ENCODE peak calls at places on chromosomes 13 and 19, in nine cellular contexts. F is CD8-positive, alpha-beta T cell; J is ELR; K is kidney tubule cell; T is NCI-H82; U is activated CD8-positive, alpha-beta T cell treated with anti-CD3 and anti-CD28 coated beads for 36 hours; A is NCI-H1048; Q is erythroblast; N is activated CD4-positive, alpha-beta T cell treated with anti-CD3 and anti-CD28 coated beads, Interleukin-2, amount 50 U/mL, for 24 hours. B is an unnamed sample.

GRCh38 chr19:3480383-3481091 is at the start of gene SMIM24:
- DNase-seq in K (peak), A (no peak), F (no peak), N (no peak), T (no peak), Q (no peak), U (no peak), J (no peak), B (no peak)

GRCh38 chr13:88701551-88701950 is 1030.4 kb downstream of the SLITRK5 start:
- DNase-seq in Q (no peak), N (no peak), J (no peak), T (no peak), K (no peak), F (no peak), A (no peak), U (no peak), B (no peak)

GRCh38 chr13:20497376-20497775 is 28.3 kb downstream of the CRYL1 start:
- DNase-seq in F (no peak), N (no peak), Q (peak), A (no peak), J (no peak), U (no peak), T (no peak), K (no peak), B (no peak)

GRCh38 chr19:576768-577438 is 4.5 kb downstream of the BSG start:
- DNase-seq in T (no peak), F (no peak), N (no peak), U (no peak), K (no peak), Q (no peak), A (no peak), J (no peak), B (no peak)

GRCh38 chr13:109968876-109969577 is 182.6 kb upstream of the IRS2 start:
- DNase-seq in F (no peak), T (no peak), J (no peak), U (no peak), A (no peak), Q (no peak), N (no peak), K (no peak), B (no peak)

GRCh38 chr19:13764101-13764807 is at the start of gene MRI1:
- DNase-seq in N (peak), K (peak), A (peak), Q (peak), F (peak), T (peak), U (peak), J (peak), B (peak)

GRCh38 chr13:30615851-30616311 is 1.8 kb upstream of the USPL1 start:
- DNase-seq in Q (peak), F (no peak), U (no peak), J (peak), K (peak), A (no peak), T (peak), N (peak), B (no peak)

GRCh38 chr13:26529441-26529840 is 28.0 kb upstream of the WASF3 start:
- DNase-seq in N (no peak), Q (peak), A (peak), K (peak), J (peak), T (peak), F (no peak), U (peak), B (peak)

GRCh38 chr19:27752530-27753184 is 1460.3 kb downstream of the UQCRFS1 start:
- DNase-seq in N (no peak), T (no peak), F (no peak), K (peak), Q (no peak), A (no peak), U (no peak), J (no peak), B (no peak)

GRCh38 chr19:17779281-17779930 is 15.5 kb upstream of the B3GNT3 start:
- DNase-seq in A (no peak), N (no peak), U (no peak), K (peak), J (peak), Q (no peak), F (no peak), T (peak), B (peak)

GRCh38 chr13:91154553-91154952 is 192.9 kb upstream of the MIR17HG start:
- DNase-seq in A (no peak), Q (no peak), U (no peak), T (peak), N (no peak), J (peak), K (peak), F (no peak), B (no peak)

GRCh38 chr19:4910594-4911273 is 1.4 kb downstream of the UHRF1 start:
- DNase-seq in A (no peak), K (peak), J (peak), F (no peak), N (no peak), T (peak), U (peak), Q (no peak), B (no peak)

GRCh38 chr13:45335397-45336024 is 5.5 kb downstream of the TPT1 start:
- DNase-seq in A (no peak), F (no peak), N (no peak), U (no peak), T (no peak), J (no peak), K (no peak), Q (no peak), B (no peak)

GRCh38 chr19:12983091-12983490 is 12.2 kb upstream of the NFIX start:
- DNase-seq in T (no peak), K (no peak), N (no peak), U (no peak), J (no peak), Q (no peak), F (no peak), A (no peak), B (no peak)

GRCh38 chr19:28318469-28319179 is 894.3 kb downstream of the UQCRFS1 start:
- DNase-seq in T (no peak), A (no peak), N (no peak), K (no peak), J (no peak), U (no peak), F (no peak), Q (no peak), B (no peak)

GRCh38 chr13:66405908-66406802 is 824.0 kb downstream of the PCDH9 start:
- DNase-seq in J (peak), A (no peak), F (no peak), K (no peak), T (peak), N (no peak), U (no peak), Q (no peak), B (no peak)

GRCh38 chr13:31944262-31945160 is 87.1 kb upstream of the FRY start:
- DNase-seq in T (no peak), Q (no peak), K (no peak), F (no peak), J (no peak), A (no peak), U (no peak), N (no peak), B (no peak)

GRCh38 chr13:28489536-28489935 is 5.4 kb downstream of the FLT1 start:
- DNase-seq in Q (no peak), J (peak), U (no peak), K (no peak), A (no peak), N (no peak), F (no peak), T (peak), B (no peak)

GRCh38 chr13:70189981-70190380 is 81.7 kb upstream of the KLHL1 start:
- DNase-seq in T (peak), A (no peak), F (no peak), J (no peak), N (no peak), K (no peak), Q (no peak), U (no peak), B (no peak)

GRCh38 chr19:18415177-18415867 is 3.9 kb upstream of the SSBP4 start:
- DNase-seq in F (no peak), K (no peak), T (no peak), U (peak), Q (no peak), N (no peak), J (peak), A (no peak), B (no peak)

GRCh38 chr19:46009530-46010510 is 13.0 kb downstream of the PGLYRP1 start:
- DNase-seq in A (peak), Q (peak), J (peak), K (peak), U (peak), F (peak), N (peak), T (peak), B (peak)

GRCh38 chr19:2355168-2356035 is 4.7 kb upstream of the TMPRSS9 start:
- DNase-seq in T (no peak), A (no peak), K (peak), N (no peak), Q (no peak), J (no peak), F (no peak), U (no peak), B (no peak)

GRCh38 chr13:113082198-113083021 is 23.2 kb upstream of the F7 start:
- DNase-seq in J (no peak), T (no peak), N (no peak), A (no peak), K (no peak), Q (no peak), U (no peak), F (no peak), B (no peak)

GRCh38 chr19:48836089-48837017 is at the start of gene HSD17B14:
- DNase-seq in Q (no peak), U (peak), K (no peak), F (no peak), N (no peak), J (peak), T (peak), A (no peak), B (peak)

GRCh38 chr13:93248627-93249047 is 22.0 kb downstream of the GPC6 start:
- DNase-seq in J (peak), U (no peak), A (peak), F (no peak), T (peak), K (peak), Q (no peak), N (no peak), B (peak)

GRCh38 chr19:47253970-47254369 is 2.4 kb upstream of the CCDC9 start:
- DNase-seq in U (no peak), K (no peak), A (no peak), J (no peak), F (no peak), T (no peak), N (no peak), Q (no peak), B (no peak)

GRCh38 chr13:23921451-23921888 is 24.2 kb upstream of the C1QTNF9B start:
- DNase-seq in T (peak), N (peak), F (no peak), Q (peak), J (peak), U (peak), A (no peak), K (peak), B (no peak)

GRCh38 chr13:38866649-38867048 is 124.0 kb downstream of the STOML3 start:
- DNase-seq in F (no peak), Q (no peak), N (no peak), A (no peak), T (peak), U (no peak), J (peak), K (peak), B (no peak)

GRCh38 chr13:37074703-37075102 is 15.2 kb upstream of the SUPT20H start:
- DNase-seq in U (no peak), T (peak), A (no peak), J (peak), F (no peak), K (peak), N (no peak), Q (peak), B (no peak)

GRCh38 chr13:106847049-106847448 is 279.1 kb upstream of the ARGLU1 start:
- DNase-seq in J (no peak), A (no peak), F (no peak), U (no peak), N (no peak), T (peak), K (peak), Q (no peak), B (no peak)

GRCh38 chr19:46721269-46722003 is 4.5 kb upstream of the PRKD2 start:
- DNase-seq in A (no peak), K (no peak), T (no peak), J (peak), F (no peak), Q (no peak), U (no peak), N (no peak), B (no peak)

GRCh38 chr13:42049454-42049780 is 969 bp downstream of the DGKH start:
- DNase-seq in A (no peak), Q (no peak), U (peak), N (no peak), F (no peak), K (no peak), T (no peak), J (no peak), B (no peak)

GRCh38 chr13:34914416-34914815 is 27.7 kb upstream of the NBEA start:
- DNase-seq in K (no peak), T (no peak), N (no peak), A (no peak), Q (no peak), F (no peak), U (no peak), J (no peak), B (no peak)

GRCh38 chr13:109919715-109920375 is 133.5 kb upstream of the IRS2 start:
- DNase-seq in J (peak), U (no peak), K (no peak), F (no peak), T (no peak), N (no peak), Q (no peak), A (no peak), B (no peak)

GRCh38 chr19:35862528-35862927 is 5.8 kb downstream of the KIRREL2 start:
- DNase-seq in N (no peak), F (no peak), K (no peak), J (no peak), Q (no peak), U (no peak), A (no peak), T (peak), B (no peak)

GRCh38 chr13:46934749-46935148 is 37.9 kb upstream of the HTR2A start:
- DNase-seq in U (no peak), N (no peak), Q (no peak), J (no peak), T (no peak), F (no peak), K (peak), A (no peak), B (no peak)

GRCh38 chr19:28606269-28607032 is 606.5 kb downstream of the UQCRFS1 start:
- DNase-seq in K (peak), U (no peak), A (no peak), F (no peak), N (no peak), T (no peak), Q (peak), J (no peak), B (no peak)

GRCh38 chr13:76414320-76414719 is 471.9 kb downstream of the KCTD12 start:
- DNase-seq in Q (no peak), A (no peak), N (no peak), U (no peak), J (no peak), K (no peak), T (no peak), F (no peak), B (no peak)

GRCh38 chr19:8321067-8321759 is at the start of the genes NDUFA7 and RPS28:
- DNase-seq in K (peak), Q (peak), F (peak), U (peak), J (peak), A (peak), T (peak), N (peak), B (peak)

GRCh38 chr13:30835442-30835841 is 70.6 kb upstream of the MEDAG start:
- DNase-seq in K (no peak), Q (peak), U (no peak), J (no peak), N (no peak), F (no peak), A (no peak), T (no peak), B (no peak)

B was measured in WERI-Rb-1.